ENCODE peak calls at places on chromosomes 2 and 18, in six cellular contexts. One of them, this sample, is unnamed. For H3K4me1, the result is how much of the 10 kb centered on the place peaks cover.

GRCh38 chr2:220072669-220073235 is 445.3 kb downstream of the SLC4A3 start:
- DNase-seq in Peyer's patch: no peak
- DNase-seq in astrocyte: no peak
- DNase-seq in kidney: no peak
- DNase-seq in right lobe of liver: no peak
- DNase-seq in PC-3: no peak
- DNase-seq in this sample: no peak

GRCh38 chr2:241780939-241781569 is 4.4 kb downstream of the GAL3ST2 start:
- DNase-seq in Peyer's patch: no peak
- DNase-seq in PC-3: no peak
- DNase-seq in astrocyte: no peak
- DNase-seq in right lobe of liver: no peak
- DNase-seq in kidney: no peak
- DNase-seq in this sample: no peak

GRCh38 chr18:23194150-23194968 is 59.1 kb downstream of the CABLES1 start:
- DNase-seq in right lobe of liver: peak
- DNase-seq in kidney: no peak
- DNase-seq in Peyer's patch: no peak
- DNase-seq in PC-3: no peak
- DNase-seq in astrocyte: peak
- DNase-seq in this sample: no peak

GRCh38 chr2:109208071-109208950 is 79.3 kb downstream of the SH3RF3 start:
- DNase-seq in kidney: no peak
- DNase-seq in right lobe of liver: peak
- DNase-seq in astrocyte: peak
- DNase-seq in PC-3: peak
- DNase-seq in Peyer's patch: no peak
- DNase-seq in this sample: no peak

GRCh38 chr2:18317017-18317416 is 243.4 kb downstream of the RDH14 start:
- DNase-seq in astrocyte: no peak
- DNase-seq in right lobe of liver: no peak
- DNase-seq in kidney: no peak
- DNase-seq in PC-3: peak
- DNase-seq in Peyer's patch: no peak
- DNase-seq in this sample: no peak

GRCh38 chr18:6578686-6579085 is 150.8 kb upstream of the ARHGAP28 start:
- DNase-seq in Peyer's patch: no peak
- DNase-seq in astrocyte: no peak
- DNase-seq in PC-3: no peak
- DNase-seq in right lobe of liver: no peak
- DNase-seq in kidney: no peak
- DNase-seq in this sample: no peak

GRCh38 chr2:182148344-182148743 is 162.7 kb downstream of the PPP1R1C start:
- DNase-seq in Peyer's patch: no peak
- DNase-seq in astrocyte: peak
- DNase-seq in PC-3: peak
- DNase-seq in right lobe of liver: no peak
- DNase-seq in kidney: no peak
- DNase-seq in this sample: no peak

GRCh38 chr2:68185541-68186164 is 28.0 kb downstream of the PNO1 start:
- DNase-seq in PC-3: peak
- DNase-seq in kidney: no peak
- DNase-seq in astrocyte: peak
- DNase-seq in right lobe of liver: no peak
- DNase-seq in Peyer's patch: peak
- DNase-seq in this sample: no peak

GRCh38 chr18:32730620-32731021 is 42.2 kb downstream of the KLHL14 start:
- DNase-seq in right lobe of liver: no peak
- DNase-seq in astrocyte: peak
- DNase-seq in PC-3: no peak
- DNase-seq in kidney: no peak
- DNase-seq in Peyer's patch: no peak
- DNase-seq in this sample: no peak

GRCh38 chr18:1585881-1586488 is 681.3 kb downstream of the ADCYAP1 start:
- DNase-seq in Peyer's patch: no peak
- DNase-seq in PC-3: peak
- DNase-seq in right lobe of liver: no peak
- DNase-seq in kidney: no peak
- DNase-seq in astrocyte: peak
- DNase-seq in this sample: no peak

GRCh38 chr2:199471443-199472057 is 13.8 kb upstream of the SATB2 start:
- DNase-seq in Peyer's patch: no peak
- DNase-seq in astrocyte: no peak
- DNase-seq in right lobe of liver: peak
- DNase-seq in kidney: peak
- DNase-seq in PC-3: peak
- DNase-seq in this sample: peak

GRCh38 chr18:78939105-78939504 is 40.5 kb upstream of the SALL3 start:
- DNase-seq in kidney: no peak
- DNase-seq in Peyer's patch: no peak
- DNase-seq in PC-3: no peak
- DNase-seq in right lobe of liver: no peak
- DNase-seq in astrocyte: peak
- DNase-seq in this sample: no peak

GRCh38 chr2:173898996-173899395 is 66.2 kb downstream of the SP3 start:
- DNase-seq in PC-3: no peak
- DNase-seq in kidney: no peak
- DNase-seq in astrocyte: no peak
- DNase-seq in right lobe of liver: no peak
- DNase-seq in Peyer's patch: no peak
- DNase-seq in this sample: no peak

GRCh38 chr2:200177971-200178911 is 128.3 kb upstream of the SPATS2L start:
- DNase-seq in kidney: no peak
- DNase-seq in right lobe of liver: no peak
- DNase-seq in Peyer's patch: no peak
- DNase-seq in astrocyte: peak
- DNase-seq in PC-3: no peak
- DNase-seq in this sample: peak

GRCh38 chr2:219149667-219150066 is 10.9 kb downstream of the NHEJ1 start:
- DNase-seq in astrocyte: no peak
- DNase-seq in kidney: no peak
- DNase-seq in right lobe of liver: peak
- DNase-seq in PC-3: peak
- DNase-seq in Peyer's patch: no peak
- DNase-seq in this sample: no peak

GRCh38 chr2:111647359-111647758 is 236.6 kb downstream of the ANAPC1 start:
- DNase-seq in astrocyte: no peak
- DNase-seq in kidney: no peak
- DNase-seq in PC-3: no peak
- DNase-seq in Peyer's patch: no peak
- DNase-seq in right lobe of liver: no peak
- DNase-seq in this sample: no peak

GRCh38 chr2:165953306-165953654 is 296 bp downstream of the TTC21B start:
- DNase-seq in kidney: no peak
- DNase-seq in Peyer's patch: no peak
- DNase-seq in astrocyte: no peak
- DNase-seq in right lobe of liver: no peak
- DNase-seq in PC-3: peak
- DNase-seq in this sample: no peak

GRCh38 chr2:8477511-8478132 is 204.2 kb upstream of the ID2 start:
- DNase-seq in PC-3: peak
- DNase-seq in Peyer's patch: peak
- DNase-seq in kidney: no peak
- DNase-seq in astrocyte: no peak
- DNase-seq in right lobe of liver: peak
- DNase-seq in this sample: no peak

GRCh38 chr18:52813637-52814416 is 473.8 kb downstream of the DCC start:
- DNase-seq in astrocyte: no peak
- DNase-seq in kidney: no peak
- DNase-seq in right lobe of liver: no peak
- DNase-seq in PC-3: no peak
- DNase-seq in Peyer's patch: no peak
- DNase-seq in this sample: no peak

GRCh38 chr18:27860701-27861107 is 316.2 kb downstream of the CDH2 start:
- DNase-seq in kidney: no peak
- DNase-seq in right lobe of liver: no peak
- DNase-seq in Peyer's patch: no peak
- DNase-seq in astrocyte: peak
- DNase-seq in PC-3: no peak
- DNase-seq in this sample: no peak

GRCh38 chr2:8255448-8255800 is 426.4 kb upstream of the ID2 start:
- DNase-seq in right lobe of liver: no peak
- DNase-seq in Peyer's patch: no peak
- DNase-seq in kidney: no peak
- DNase-seq in PC-3: no peak
- DNase-seq in astrocyte: no peak
- DNase-seq in this sample: no peak

GRCh38 chr2:27184115-27184514 is 27.7 kb upstream of the ATRAID start:
- DNase-seq in right lobe of liver: peak
- DNase-seq in astrocyte: no peak
- DNase-seq in kidney: no peak
- DNase-seq in Peyer's patch: no peak
- DNase-seq in PC-3: no peak
- DNase-seq in this sample: peak

GRCh38 chr18:58635891-58636290 is 7.0 kb upstream of the ALPK2 start:
- DNase-seq in kidney: no peak
- DNase-seq in Peyer's patch: no peak
- DNase-seq in astrocyte: peak
- DNase-seq in right lobe of liver: no peak
- DNase-seq in PC-3: peak
- DNase-seq in this sample: no peak

DNA sequence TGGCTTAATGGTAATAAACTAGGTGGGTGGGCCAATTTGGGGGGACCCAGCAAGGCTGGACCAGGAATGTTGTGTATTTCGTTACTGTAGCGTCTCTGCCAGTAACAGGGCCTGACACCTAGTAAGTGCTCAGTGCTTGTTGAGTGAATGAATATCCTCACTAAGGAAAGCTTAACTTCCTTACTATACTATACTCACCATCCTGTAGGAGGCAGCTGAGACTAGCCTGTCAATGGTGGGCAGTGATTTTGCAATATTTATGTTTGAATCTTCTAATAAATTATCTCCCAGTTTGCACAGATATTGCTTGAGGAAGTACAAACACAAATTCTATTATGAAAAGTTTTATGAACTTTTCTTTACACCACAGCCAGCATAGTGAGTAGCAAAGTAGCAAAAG is 370.7 kb upstream of the SYT4 start:
- DNase-seq in Peyer's patch: no peak
- DNase-seq in right lobe of liver: no peak
- DNase-seq in kidney: no peak
- DNase-seq in astrocyte: no peak
- DNase-seq in PC-3: peak
- DNase-seq in this sample: no peak
- TF ChIP-seq CTCF in Peyer's patch: no peak
- TF ChIP-seq CTCF in right lobe of liver: no peak
- TF ChIP-seq CTCF in kidney: no peak
- TF ChIP-seq CTCF in astrocyte: no peak
- TF ChIP-seq CTCF in PC-3: no peak
- TF ChIP-seq CTCF in this sample: no peak

GRCh38 chr2:71459084-71459431 is 5.7 kb downstream of the DYSF start:
- DNase-seq in Peyer's patch: no peak
- DNase-seq in PC-3: no peak
- DNase-seq in astrocyte: no peak
- DNase-seq in kidney: no peak
- DNase-seq in right lobe of liver: peak
- DNase-seq in this sample: no peak

GRCh38 chr2:71456617-71457016 is 3.3 kb downstream of the DYSF start:
- DNase-seq in astrocyte: no peak
- DNase-seq in right lobe of liver: peak
- DNase-seq in kidney: no peak
- DNase-seq in PC-3: no peak
- DNase-seq in Peyer's patch: no peak
- DNase-seq in this sample: no peak

GRCh38 chr2:71457123-71457958 is 4.0 kb downstream of the DYSF start:
- DNase-seq in kidney: no peak
- DNase-seq in astrocyte: no peak
- DNase-seq in PC-3: no peak
- DNase-seq in right lobe of liver: peak
- DNase-seq in Peyer's patch: no peak
- DNase-seq in this sample: no peak

GRCh38 chr2:71458413-71459083 is 5.2 kb downstream of the DYSF start:
- DNase-seq in astrocyte: peak
- DNase-seq in kidney: no peak
- DNase-seq in Peyer's patch: no peak
- DNase-seq in PC-3: peak
- DNase-seq in right lobe of liver: peak
- DNase-seq in this sample: no peak

DNA sequence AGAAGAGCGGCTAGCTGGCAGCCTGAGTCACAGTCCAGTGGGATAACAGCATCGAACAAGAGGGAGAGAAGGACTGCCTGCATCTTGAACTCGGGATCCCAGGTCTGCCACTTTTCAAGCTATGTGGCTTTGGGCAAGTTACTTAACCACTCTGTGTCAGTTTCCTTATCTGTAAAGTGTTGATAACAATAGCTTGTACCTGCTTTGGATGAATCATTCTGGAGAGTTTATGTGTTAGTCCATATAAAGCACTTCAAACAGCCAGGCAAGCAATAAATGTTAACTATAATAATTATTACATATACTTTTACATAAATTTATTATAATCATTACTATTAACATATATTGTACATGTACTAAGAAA is 4.6 kb downstream of the DYSF start:
- DNase-seq in right lobe of liver: no peak
- DNase-seq in astrocyte: no peak
- DNase-seq in PC-3: no peak
- DNase-seq in kidney: no peak
- DNase-seq in Peyer's patch: no peak
- DNase-seq in this sample: no peak
- H3K4me1 ChIP-seq in right lobe of liver: half or more
- H3K4me1 ChIP-seq in astrocyte: half or more
- H3K4me1 ChIP-seq in PC-3: under half
- H3K4me1 ChIP-seq in kidney: under half
- H3K4me1 ChIP-seq in Peyer's patch: under half
- H3K4me1 ChIP-seq in this sample: under half

GRCh38 chr2:9778471-9779402 is 64.5 kb upstream of the TAF1B start:
- DNase-seq in PC-3: no peak
- DNase-seq in Peyer's patch: no peak
- DNase-seq in kidney: peak
- DNase-seq in right lobe of liver: no peak
- DNase-seq in astrocyte: no peak
- DNase-seq in this sample: no peak

GRCh38 chr2:9779572-9780264 is 63.6 kb upstream of the TAF1B start:
- DNase-seq in Peyer's patch: peak
- DNase-seq in PC-3: no peak
- DNase-seq in astrocyte: no peak
- DNase-seq in right lobe of liver: no peak
- DNase-seq in kidney: peak
- DNase-seq in this sample: no peak

GRCh38 chr2:9775999-9776685 is 67.1 kb upstream of the TAF1B start:
- DNase-seq in kidney: peak
- DNase-seq in Peyer's patch: no peak
- DNase-seq in right lobe of liver: no peak
- DNase-seq in PC-3: no peak
- DNase-seq in astrocyte: no peak
- DNase-seq in this sample: no peak

GRCh38 chr2:9777081-9777480 is 66.2 kb upstream of the TAF1B start:
- DNase-seq in Peyer's patch: no peak
- DNase-seq in PC-3: no peak
- DNase-seq in astrocyte: no peak
- DNase-seq in right lobe of liver: no peak
- DNase-seq in kidney: peak
- DNase-seq in this sample: no peak

GRCh38 chr2:9778012-9778411 is 65.3 kb upstream of the TAF1B start:
- DNase-seq in astrocyte: no peak
- DNase-seq in kidney: peak
- DNase-seq in PC-3: peak
- DNase-seq in right lobe of liver: no peak
- DNase-seq in Peyer's patch: no peak
- DNase-seq in this sample: no peak
- TF ChIP-seq CTCF in astrocyte: no peak
- TF ChIP-seq CTCF in kidney: peak
- TF ChIP-seq CTCF in PC-3: peak
- TF ChIP-seq CTCF in right lobe of liver: no peak
- TF ChIP-seq CTCF in Peyer's patch: peak
- TF ChIP-seq CTCF in this sample: no peak

GRCh38 chr2:162449471-162449870 is 105.5 kb downstream of the GCA start:
- DNase-seq in kidney: no peak
- DNase-seq in PC-3: no peak
- DNase-seq in astrocyte: peak
- DNase-seq in Peyer's patch: no peak
- DNase-seq in right lobe of liver: no peak
- DNase-seq in this sample: no peak
- H3K4me1 ChIP-seq in kidney: under half
- H3K4me1 ChIP-seq in PC-3: under half
- H3K4me1 ChIP-seq in astrocyte: under half
- H3K4me1 ChIP-seq in Peyer's patch: under half
- H3K4me1 ChIP-seq in right lobe of liver: under half
- H3K4me1 ChIP-seq in this sample: under half

This sample was measured in ovary.